ENCODE peak calls at places on chromosomes 12 and 14, in five cellular contexts. One of them, this sample, is unnamed. For H3K4me1, the result is how much of the 10 kb centered on the place peaks cover.

GRCh38 chr12:21219206-21219605 is 88.2 kb downstream of the SLCO1B1 start:
- DNase-seq in ovary: no peak
- DNase-seq in lung: no peak
- DNase-seq in stomach: no peak
- DNase-seq in foreskin keratinocyte: no peak
- DNase-seq in this sample: no peak

GRCh38 chr12:80815351-80815750 is 98.6 kb downstream of the MYF5 start:
- DNase-seq in ovary: no peak
- DNase-seq in lung: no peak
- DNase-seq in stomach: no peak
- DNase-seq in foreskin keratinocyte: no peak
- DNase-seq in this sample: no peak

GRCh38 chr14:77158175-77158908 is 16.8 kb upstream of the ZDHHC22 start:
- DNase-seq in ovary: no peak
- DNase-seq in lung: no peak
- DNase-seq in stomach: no peak
- DNase-seq in foreskin keratinocyte: peak
- DNase-seq in this sample: peak

GRCh38 chr12:26678697-26679660 is 154.0 kb downstream of the ITPR2 start:
- DNase-seq in ovary: no peak
- DNase-seq in lung: no peak
- DNase-seq in stomach: no peak
- DNase-seq in foreskin keratinocyte: no peak
- DNase-seq in this sample: no peak

GRCh38 chr14:53193193-53193592 is 40.1 kb upstream of the DDHD1 start:
- DNase-seq in ovary: no peak
- DNase-seq in lung: no peak
- DNase-seq in stomach: no peak
- DNase-seq in foreskin keratinocyte: no peak
- DNase-seq in this sample: no peak

GRCh38 chr14:59964251-59965007 is 44.5 kb downstream of the LRRC9 start:
- DNase-seq in ovary: no peak
- DNase-seq in lung: no peak
- DNase-seq in stomach: no peak
- DNase-seq in foreskin keratinocyte: peak
- DNase-seq in this sample: no peak

GRCh38 chr12:102167821-102168605 is 29.6 kb downstream of the PMCH start:
- DNase-seq in ovary: no peak
- DNase-seq in lung: no peak
- DNase-seq in stomach: no peak
- DNase-seq in foreskin keratinocyte: no peak
- DNase-seq in this sample: no peak

GRCh38 chr14:69850086-69850735 is 29.0 kb upstream of the SMOC1 start:
- DNase-seq in ovary: no peak
- DNase-seq in lung: no peak
- DNase-seq in stomach: no peak
- DNase-seq in foreskin keratinocyte: no peak
- DNase-seq in this sample: no peak

GRCh38 chr12:121857322-121858246 is 1.1 kb downstream of the HPD start:
- DNase-seq in ovary: no peak
- DNase-seq in lung: no peak
- DNase-seq in stomach: no peak
- DNase-seq in foreskin keratinocyte: no peak
- DNase-seq in this sample: no peak

GRCh38 chr14:45998554-45998953 is 653.0 kb downstream of the RPL10L start:
- DNase-seq in ovary: no peak
- DNase-seq in lung: no peak
- DNase-seq in stomach: no peak
- DNase-seq in foreskin keratinocyte: no peak
- DNase-seq in this sample: no peak

GRCh38 chr12:25054076-25054782 is 105.3 kb upstream of the BCAT1 start:
- DNase-seq in ovary: no peak
- DNase-seq in lung: no peak
- DNase-seq in stomach: no peak
- DNase-seq in foreskin keratinocyte: peak
- DNase-seq in this sample: no peak

GRCh38 chr12:63808631-63809030 is 28.9 kb downstream of the RXYLT1 start:
- DNase-seq in ovary: no peak
- DNase-seq in lung: no peak
- DNase-seq in stomach: no peak
- DNase-seq in foreskin keratinocyte: no peak
- DNase-seq in this sample: no peak

GRCh38 chr12:49364989-49365388 is 2.3 kb upstream of the SPATS2 start:
- DNase-seq in ovary: no peak
- DNase-seq in lung: no peak
- DNase-seq in stomach: no peak
- DNase-seq in foreskin keratinocyte: peak
- DNase-seq in this sample: no peak

GRCh38 chr12:2999265-2999841 is 40.2 kb downstream of the TEAD4 start:
- DNase-seq in ovary: no peak
- DNase-seq in lung: no peak
- DNase-seq in stomach: no peak
- DNase-seq in foreskin keratinocyte: no peak
- DNase-seq in this sample: peak

GRCh38 chr12:101490286-101490920 is 15.3 kb downstream of the SPIC start:
- DNase-seq in ovary: no peak
- DNase-seq in lung: no peak
- DNase-seq in stomach: peak
- DNase-seq in foreskin keratinocyte: peak
- DNase-seq in this sample: peak

GRCh38 chr12:89278169-89278568 is 74.1 kb downstream of the DUSP6 start:
- DNase-seq in ovary: no peak
- DNase-seq in lung: no peak
- DNase-seq in stomach: no peak
- DNase-seq in foreskin keratinocyte: no peak
- DNase-seq in this sample: no peak

GRCh38 chr14:22494486-22495135 is 94.4 kb downstream of the DAD1 start:
- DNase-seq in ovary: no peak
- DNase-seq in lung: no peak
- DNase-seq in stomach: no peak
- DNase-seq in foreskin keratinocyte: no peak
- DNase-seq in this sample: no peak
- TF ChIP-seq CTCF in ovary: no peak
- TF ChIP-seq CTCF in lung: no peak
- TF ChIP-seq CTCF in stomach: no peak
- TF ChIP-seq CTCF in foreskin keratinocyte: peak
- TF ChIP-seq CTCF in this sample: no peak

GRCh38 chr12:118537481-118537917 is 161.1 kb downstream of the SUDS3 start:
- DNase-seq in ovary: no peak
- DNase-seq in lung: no peak
- DNase-seq in stomach: no peak
- DNase-seq in foreskin keratinocyte: no peak
- DNase-seq in this sample: peak
- H3K27ac ChIP-seq in ovary: no peak
- H3K27ac ChIP-seq in lung: peak
- H3K27ac ChIP-seq in stomach: peak
- H3K27ac ChIP-seq in foreskin keratinocyte: no peak
- H3K27ac ChIP-seq in this sample: peak

GRCh38 chr12:86334071-86334470 is 77.9 kb upstream of the MGAT4C start:
- DNase-seq in ovary: no peak
- DNase-seq in lung: no peak
- DNase-seq in stomach: no peak
- DNase-seq in foreskin keratinocyte: no peak
- DNase-seq in this sample: no peak

GRCh38 chr12:86331012-86331411 is 74.8 kb upstream of the MGAT4C start:
- DNase-seq in ovary: no peak
- DNase-seq in lung: no peak
- DNase-seq in stomach: no peak
- DNase-seq in foreskin keratinocyte: no peak
- DNase-seq in this sample: no peak

GRCh38 chr12:86331457-86331856 is 75.3 kb upstream of the MGAT4C start:
- DNase-seq in ovary: no peak
- DNase-seq in lung: no peak
- DNase-seq in stomach: no peak
- DNase-seq in foreskin keratinocyte: peak
- DNase-seq in this sample: no peak
- H3K4me1 ChIP-seq in ovary: under half
- H3K4me1 ChIP-seq in lung: under half
- H3K4me1 ChIP-seq in stomach: under half
- H3K4me1 ChIP-seq in foreskin keratinocyte: under half
- H3K4me1 ChIP-seq in this sample: under half

GRCh38 chr12:113221181-113221996 is at the start of gene TPCN1:
- DNase-seq in ovary: peak
- DNase-seq in lung: peak
- DNase-seq in stomach: peak
- DNase-seq in foreskin keratinocyte: peak
- DNase-seq in this sample: peak
- TF ChIP-seq CTCF in ovary: peak
- TF ChIP-seq CTCF in lung: no peak
- TF ChIP-seq CTCF in stomach: no peak
- TF ChIP-seq CTCF in foreskin keratinocyte: peak
- TF ChIP-seq CTCF in this sample: no peak

GRCh38 chr14:106877527-106877926 is 1351.1 kb downstream of the TMEM121 start:
- DNase-seq in ovary: no peak
- DNase-seq in lung: no peak
- DNase-seq in stomach: no peak
- DNase-seq in foreskin keratinocyte: no peak
- DNase-seq in this sample: no peak
- H3K27ac ChIP-seq in ovary: peak
- H3K27ac ChIP-seq in lung: no peak
- H3K27ac ChIP-seq in stomach: no peak
- H3K27ac ChIP-seq in foreskin keratinocyte: no peak
- H3K27ac ChIP-seq in this sample: no peak